ENCODE peak calls at places on chromosomes 13 and 19, in nine cellular contexts. One of them, this sample, is unnamed.

GRCh38 chr13:94548382-94549240 is 47.3 kb downstream of the TGDS start:
- DNase-seq in fibroblast of the aortic adventitia: peak
- DNase-seq in IMR-90: peak
- DNase-seq in AG10803: peak
- DNase-seq in colonic mucosa: peak
- DNase-seq in DND-41: peak
- DNase-seq in endodermal cell: peak
- DNase-seq in breast epithelium: peak
- DNase-seq in mucosa of descending colon: peak
- DNase-seq in this sample: peak

GRCh38 chr13:61029064-61029463 is 386.6 kb downstream of the PCDH20 start:
- DNase-seq in fibroblast of the aortic adventitia: no peak
- DNase-seq in IMR-90: no peak
- DNase-seq in AG10803: no peak
- DNase-seq in colonic mucosa: no peak
- DNase-seq in DND-41: peak
- DNase-seq in endodermal cell: peak
- DNase-seq in breast epithelium: no peak
- DNase-seq in mucosa of descending colon: no peak
- DNase-seq in this sample: no peak

GRCh38 chr19:46670874-46671273 is 9.9 kb upstream of the DACT3 start:
- DNase-seq in fibroblast of the aortic adventitia: no peak
- DNase-seq in IMR-90: peak
- DNase-seq in AG10803: peak
- DNase-seq in colonic mucosa: no peak
- DNase-seq in DND-41: no peak
- DNase-seq in endodermal cell: no peak
- DNase-seq in breast epithelium: no peak
- DNase-seq in mucosa of descending colon: no peak
- DNase-seq in this sample: no peak

GRCh38 chr19:33386361-33386858 is 12.9 kb downstream of the CEBPG start:
- DNase-seq in fibroblast of the aortic adventitia: no peak
- DNase-seq in IMR-90: no peak
- DNase-seq in AG10803: no peak
- DNase-seq in colonic mucosa: no peak
- DNase-seq in DND-41: no peak
- DNase-seq in endodermal cell: no peak
- DNase-seq in breast epithelium: no peak
- DNase-seq in mucosa of descending colon: peak
- DNase-seq in this sample: no peak

GRCh38 chr19:15303105-15303780 is 29.1 kb downstream of the BRD4 start:
- DNase-seq in fibroblast of the aortic adventitia: no peak
- DNase-seq in IMR-90: peak
- DNase-seq in AG10803: peak
- DNase-seq in colonic mucosa: no peak
- DNase-seq in DND-41: no peak
- DNase-seq in endodermal cell: no peak
- DNase-seq in breast epithelium: no peak
- DNase-seq in mucosa of descending colon: no peak
- DNase-seq in this sample: no peak

GRCh38 chr13:46179576-46180368 is 2.2 kb downstream of the LCP1 start:
- DNase-seq in fibroblast of the aortic adventitia: no peak
- DNase-seq in IMR-90: no peak
- DNase-seq in AG10803: no peak
- DNase-seq in colonic mucosa: peak
- DNase-seq in DND-41: peak
- DNase-seq in endodermal cell: no peak
- DNase-seq in breast epithelium: no peak
- DNase-seq in mucosa of descending colon: peak
- DNase-seq in this sample: no peak

GRCh38 chr19:7326105-7326877 is 22.4 kb upstream of the ARHGEF18 start:
- DNase-seq in fibroblast of the aortic adventitia: peak
- DNase-seq in IMR-90: no peak
- DNase-seq in AG10803: peak
- DNase-seq in colonic mucosa: peak
- DNase-seq in DND-41: peak
- DNase-seq in endodermal cell: peak
- DNase-seq in breast epithelium: no peak
- DNase-seq in mucosa of descending colon: no peak
- DNase-seq in this sample: peak

GRCh38 chr19:52946322-52947310 is 16.1 kb downstream of the ZNF816 start:
- DNase-seq in fibroblast of the aortic adventitia: no peak
- DNase-seq in IMR-90: peak
- DNase-seq in AG10803: no peak
- DNase-seq in colonic mucosa: no peak
- DNase-seq in DND-41: no peak
- DNase-seq in endodermal cell: peak
- DNase-seq in breast epithelium: peak
- DNase-seq in mucosa of descending colon: no peak
- DNase-seq in this sample: no peak

GRCh38 chr19:42473686-42474085 is 30.9 kb upstream of the CXCL17 start:
- DNase-seq in fibroblast of the aortic adventitia: no peak
- DNase-seq in IMR-90: no peak
- DNase-seq in AG10803: no peak
- DNase-seq in colonic mucosa: no peak
- DNase-seq in DND-41: no peak
- DNase-seq in endodermal cell: peak
- DNase-seq in breast epithelium: no peak
- DNase-seq in mucosa of descending colon: no peak
- DNase-seq in this sample: no peak

GRCh38 chr13:112744306-112745021 is 54.6 kb downstream of the ATP11A start:
- DNase-seq in fibroblast of the aortic adventitia: peak
- DNase-seq in IMR-90: peak
- DNase-seq in AG10803: peak
- DNase-seq in colonic mucosa: no peak
- DNase-seq in DND-41: no peak
- DNase-seq in endodermal cell: no peak
- DNase-seq in breast epithelium: no peak
- DNase-seq in mucosa of descending colon: no peak
- DNase-seq in this sample: no peak

GRCh38 chr13:61170791-61171330 is 244.8 kb downstream of the PCDH20 start:
- DNase-seq in fibroblast of the aortic adventitia: no peak
- DNase-seq in IMR-90: no peak
- DNase-seq in AG10803: no peak
- DNase-seq in colonic mucosa: no peak
- DNase-seq in DND-41: no peak
- DNase-seq in endodermal cell: no peak
- DNase-seq in breast epithelium: no peak
- DNase-seq in mucosa of descending colon: no peak
- DNase-seq in this sample: no peak

GRCh38 chr13:105410602-105411001 is 1124.9 kb downstream of the EFNB2 start:
- DNase-seq in fibroblast of the aortic adventitia: peak
- DNase-seq in IMR-90: peak
- DNase-seq in AG10803: peak
- DNase-seq in colonic mucosa: peak
- DNase-seq in DND-41: peak
- DNase-seq in endodermal cell: peak
- DNase-seq in breast epithelium: peak
- DNase-seq in mucosa of descending colon: peak
- DNase-seq in this sample: peak

GRCh38 chr19:40070058-40070457 is 14.0 kb upstream of the ZNF780B start:
- DNase-seq in fibroblast of the aortic adventitia: no peak
- DNase-seq in IMR-90: no peak
- DNase-seq in AG10803: no peak
- DNase-seq in colonic mucosa: no peak
- DNase-seq in DND-41: no peak
- DNase-seq in endodermal cell: no peak
- DNase-seq in breast epithelium: no peak
- DNase-seq in mucosa of descending colon: no peak
- DNase-seq in this sample: no peak

GRCh38 chr13:51794959-51795358 is 9.0 kb downstream of the DHRS12 start:
- DNase-seq in fibroblast of the aortic adventitia: no peak
- DNase-seq in IMR-90: no peak
- DNase-seq in AG10803: no peak
- DNase-seq in colonic mucosa: no peak
- DNase-seq in DND-41: no peak
- DNase-seq in endodermal cell: no peak
- DNase-seq in breast epithelium: no peak
- DNase-seq in mucosa of descending colon: no peak
- DNase-seq in this sample: no peak

GRCh38 chr13:74774252-74774651 is 640.0 kb upstream of the KLF12 start:
- DNase-seq in fibroblast of the aortic adventitia: peak
- DNase-seq in IMR-90: peak
- DNase-seq in AG10803: peak
- DNase-seq in colonic mucosa: no peak
- DNase-seq in DND-41: no peak
- DNase-seq in endodermal cell: no peak
- DNase-seq in breast epithelium: no peak
- DNase-seq in mucosa of descending colon: no peak
- DNase-seq in this sample: no peak

GRCh38 chr13:74773263-74773662 is 639.1 kb upstream of the KLF12 start:
- DNase-seq in fibroblast of the aortic adventitia: no peak
- DNase-seq in IMR-90: no peak
- DNase-seq in AG10803: peak
- DNase-seq in colonic mucosa: no peak
- DNase-seq in DND-41: no peak
- DNase-seq in endodermal cell: no peak
- DNase-seq in breast epithelium: no peak
- DNase-seq in mucosa of descending colon: no peak
- DNase-seq in this sample: no peak

GRCh38 chr13:74778946-74779345 is 644.7 kb upstream of the KLF12 start:
- DNase-seq in fibroblast of the aortic adventitia: peak
- DNase-seq in IMR-90: peak
- DNase-seq in AG10803: peak
- DNase-seq in colonic mucosa: no peak
- DNase-seq in DND-41: no peak
- DNase-seq in endodermal cell: no peak
- DNase-seq in breast epithelium: no peak
- DNase-seq in mucosa of descending colon: no peak
- DNase-seq in this sample: no peak

GRCh38 chr13:74778087-74778486 is 643.9 kb upstream of the KLF12 start:
- DNase-seq in fibroblast of the aortic adventitia: no peak
- DNase-seq in IMR-90: no peak
- DNase-seq in AG10803: no peak
- DNase-seq in colonic mucosa: no peak
- DNase-seq in DND-41: no peak
- DNase-seq in endodermal cell: no peak
- DNase-seq in breast epithelium: no peak
- DNase-seq in mucosa of descending colon: no peak
- DNase-seq in this sample: no peak
- TF ChIP-seq CTCF in fibroblast of the aortic adventitia: no peak
- TF ChIP-seq CTCF in IMR-90: no peak
- TF ChIP-seq CTCF in AG10803: no peak
- TF ChIP-seq CTCF in colonic mucosa: no peak
- TF ChIP-seq CTCF in DND-41: no peak
- TF ChIP-seq CTCF in endodermal cell: no peak
- TF ChIP-seq CTCF in breast epithelium: no peak
- TF ChIP-seq CTCF in mucosa of descending colon: no peak
- TF ChIP-seq CTCF in this sample: no peak

DNA sequence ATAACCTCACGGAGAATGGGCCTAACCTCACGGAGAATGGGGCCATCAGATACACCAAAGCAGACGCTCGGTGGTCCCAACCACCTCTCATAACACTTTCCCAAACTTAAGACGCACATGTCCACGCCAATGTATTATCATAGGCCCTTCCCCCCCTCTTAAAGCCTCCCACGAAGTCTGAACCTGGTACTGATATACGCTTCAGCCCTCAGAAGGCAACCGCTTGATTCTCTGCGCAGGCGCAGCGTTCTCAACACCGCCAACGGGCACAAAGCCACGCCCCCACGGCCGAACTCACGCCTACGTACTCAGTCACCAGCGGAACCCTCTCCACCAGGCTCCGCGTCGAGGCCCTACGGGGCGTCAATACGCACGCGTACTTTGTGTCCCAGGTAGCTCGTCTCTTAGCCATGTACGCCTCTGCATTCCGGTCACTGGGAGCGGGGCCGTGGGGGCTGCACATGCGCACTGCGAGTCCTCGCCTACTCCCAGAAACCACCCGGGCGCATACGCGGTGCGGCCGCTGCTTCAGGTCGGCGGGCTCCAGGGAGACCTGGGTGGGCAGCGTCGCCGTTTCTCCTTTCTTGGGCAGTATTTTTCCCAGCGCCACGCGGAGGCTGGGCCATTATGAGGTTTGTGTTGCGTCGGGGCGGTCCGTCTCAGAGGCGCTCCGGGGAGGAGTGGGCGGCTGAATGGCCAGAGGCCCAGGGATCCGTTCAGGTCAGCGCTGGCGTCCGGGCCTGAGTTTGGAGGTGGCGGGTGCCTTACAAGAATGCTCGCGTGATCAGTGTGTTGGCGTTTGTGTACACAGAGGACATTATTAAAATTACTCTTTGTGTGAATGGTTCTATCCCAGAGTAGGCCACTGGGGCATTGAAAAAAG is 25.3 kb downstream of the ZNF582 start:
- DNase-seq in fibroblast of the aortic adventitia: peak
- DNase-seq in IMR-90: peak
- DNase-seq in AG10803: peak
- DNase-seq in colonic mucosa: peak
- DNase-seq in DND-41: peak
- DNase-seq in endodermal cell: peak
- DNase-seq in breast epithelium: peak
- DNase-seq in mucosa of descending colon: peak
- DNase-seq in this sample: peak
- TF ChIP-seq CTCF in fibroblast of the aortic adventitia: no peak
- TF ChIP-seq CTCF in IMR-90: no peak
- TF ChIP-seq CTCF in AG10803: peak
- TF ChIP-seq CTCF in colonic mucosa: no peak
- TF ChIP-seq CTCF in DND-41: no peak
- TF ChIP-seq CTCF in endodermal cell: no peak
- TF ChIP-seq CTCF in breast epithelium: no peak
- TF ChIP-seq CTCF in mucosa of descending colon: no peak
- TF ChIP-seq CTCF in this sample: no peak

DNA sequence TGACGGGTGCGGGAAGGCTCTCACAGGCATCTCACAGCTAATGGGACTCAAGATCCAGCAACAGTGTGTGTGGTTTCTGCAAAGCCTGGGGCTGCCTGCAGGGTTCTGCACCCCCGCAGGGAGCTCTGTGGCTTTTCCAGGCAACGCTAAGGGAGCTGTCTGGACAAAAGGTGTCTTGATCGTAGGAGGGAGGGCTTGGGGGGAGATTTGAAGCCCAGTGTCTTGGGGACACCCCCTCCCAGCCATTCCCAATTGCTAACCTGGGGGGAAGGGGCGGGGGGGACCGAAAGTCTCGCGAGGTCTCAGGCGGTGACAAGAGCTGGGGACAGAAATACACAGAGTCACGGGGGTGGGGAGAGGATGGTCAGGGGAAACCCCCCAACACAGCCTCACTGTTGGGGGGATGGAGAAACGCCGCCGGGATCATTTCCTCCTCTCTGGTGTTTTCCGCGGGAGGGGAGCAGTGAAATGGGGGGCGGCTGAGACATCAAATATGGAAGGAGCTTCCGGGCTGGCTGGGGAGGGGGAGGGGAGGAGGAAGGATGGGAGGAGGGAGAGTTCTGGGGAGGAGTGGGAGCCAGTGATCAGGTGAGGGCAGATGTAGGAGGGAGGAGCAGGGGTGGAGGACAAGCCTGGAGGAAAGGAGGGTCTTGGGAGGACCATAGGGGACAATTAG is 13.3 kb downstream of the KCNC3 start:
- DNase-seq in fibroblast of the aortic adventitia: no peak
- DNase-seq in IMR-90: no peak
- DNase-seq in AG10803: no peak
- DNase-seq in colonic mucosa: no peak
- DNase-seq in DND-41: peak
- DNase-seq in endodermal cell: peak
- DNase-seq in breast epithelium: no peak
- DNase-seq in mucosa of descending colon: no peak
- DNase-seq in this sample: peak
- TF ChIP-seq CTCF in fibroblast of the aortic adventitia: no peak
- TF ChIP-seq CTCF in IMR-90: no peak
- TF ChIP-seq CTCF in AG10803: no peak
- TF ChIP-seq CTCF in colonic mucosa: no peak
- TF ChIP-seq CTCF in DND-41: peak
- TF ChIP-seq CTCF in endodermal cell: peak
- TF ChIP-seq CTCF in breast epithelium: no peak
- TF ChIP-seq CTCF in mucosa of descending colon: no peak
- TF ChIP-seq CTCF in this sample: no peak

GRCh38 chr13:97212540-97213146 is 9.5 kb upstream of the MBNL2 start:
- DNase-seq in fibroblast of the aortic adventitia: peak
- DNase-seq in IMR-90: peak
- DNase-seq in AG10803: peak
- DNase-seq in colonic mucosa: peak
- DNase-seq in DND-41: no peak
- DNase-seq in endodermal cell: peak
- DNase-seq in breast epithelium: no peak
- DNase-seq in mucosa of descending colon: no peak
- DNase-seq in this sample: no peak
- TF ChIP-seq CTCF in fibroblast of the aortic adventitia: peak
- TF ChIP-seq CTCF in IMR-90: peak
- TF ChIP-seq CTCF in AG10803: peak
- TF ChIP-seq CTCF in colonic mucosa: peak
- TF ChIP-seq CTCF in DND-41: peak
- TF ChIP-seq CTCF in endodermal cell: peak
- TF ChIP-seq CTCF in breast epithelium: peak
- TF ChIP-seq CTCF in mucosa of descending colon: no peak
- TF ChIP-seq CTCF in this sample: no peak